ENCODE peak calls at places on chromosomes 11 and 22, in four cellular contexts. U is HepG2, D is K562, C is H1. I is an unnamed sample.

GRCh38 chr22:45996241-45997076 is 19.5 kb upstream of the WNT7B start:
- DNase-seq in D (no peak), C (no peak), U (no peak), I (no peak)

GRCh38 chr11:77801477-77801876 is 19.0 kb downstream of the RSF1 start:
- DNase-seq in C (no peak), U (peak), D (no peak), I (no peak)

GRCh38 chr11:111378773-111379499 is at the start of gene POU2AF1:
- DNase-seq in D (no peak), U (no peak), C (no peak), I (no peak)

GRCh38 chr11:83070878-83071640 is 638 bp downstream of the RAB30 start:
- DNase-seq in U (no peak), C (no peak), D (no peak), I (no peak)

GRCh38 chr11:130223291-130223971 is 63.8 kb downstream of the ST14 start:
- DNase-seq in D (no peak), U (no peak), C (no peak), I (no peak)

GRCh38 chr11:72393303-72393702 is 41.0 kb downstream of the CLPB start:
- DNase-seq in U (no peak), D (no peak), C (no peak), I (no peak)

GRCh38 chr11:58658553-58659080 is 36.2 kb downstream of the CNTF start:
- DNase-seq in D (no peak), C (no peak), U (no peak), I (no peak)

GRCh38 chr22:42711895-42712837 is 8.5 kb downstream of the A4GALT start:
- DNase-seq in C (no peak), D (no peak), U (no peak), I (no peak)

GRCh38 chr11:94909371-94909820 is 64.0 kb downstream of the CWC15 start:
- DNase-seq in C (no peak), U (no peak), D (no peak), I (no peak)

GRCh38 chr11:13384837-13385417 is 78.1 kb downstream of the BTBD10 start:
- DNase-seq in D (peak), C (peak), U (peak), I (peak)

GRCh38 chr11:66070604-66071325 is 693 bp downstream of the PACS1 start:
- DNase-seq in C (no peak), D (peak), U (no peak), I (no peak)
- TF ChIP-seq FOSL1 in C (no peak), D (no peak), U (no peak), I (no peak)

GRCh38 chr11:66325140-66325754 is 8.4 kb upstream of the CD248 start:
- DNase-seq in D (no peak), U (no peak), C (no peak), I (no peak)
- TF ChIP-seq FOSL1 in D (no peak), U (no peak), C (no peak), I (no peak)

GRCh38 chr11:69106124-69106811 is 49.5 kb upstream of the SMIM38 start:
- DNase-seq in C (no peak), D (no peak), U (no peak), I (no peak)
- TF ChIP-seq FOSL1 in C (no peak), D (no peak), U (no peak), I (no peak)

GRCh38 chr22:27382947-27383346 is 418.6 kb downstream of the MN1 start:
- DNase-seq in C (no peak), D (no peak), U (no peak), I (no peak)

GRCh38 chr22:27378994-27379393 is 422.6 kb downstream of the MN1 start:
- DNase-seq in D (no peak), C (no peak), U (no peak), I (no peak)

GRCh38 chr22:27381960-27382742 is 419.4 kb downstream of the MN1 start:
- DNase-seq in U (no peak), D (peak), C (no peak), I (no peak)

GRCh38 chr22:27381552-27381951 is 420.0 kb downstream of the MN1 start:
- DNase-seq in C (no peak), D (no peak), U (no peak), I (no peak)

GRCh38 chr22:27380826-27381225 is 420.7 kb downstream of the MN1 start:
- DNase-seq in U (no peak), C (no peak), D (no peak), I (no peak)
- TF ChIP-seq FOSL1 in U (no peak), C (no peak), D (no peak), I (no peak)

GRCh38 chr22:35634981-35635540 is 13.2 kb upstream of the APOL6 start:
- DNase-seq in U (no peak), D (peak), C (no peak), I (no peak)
- TF ChIP-seq FOSL1 in U (no peak), D (no peak), C (no peak), I (no peak)

GRCh38 chr11:17531818-17532131 is 12.4 kb downstream of the USH1C start:
- DNase-seq in U (peak), C (no peak), D (no peak), I (no peak)
- TF ChIP-seq FOSL1 in U (no peak), C (no peak), D (no peak), I (no peak)

I was measured in HCT116.